ENCODE peak calls at places on chromosomes 1 and 21, in four cellular contexts. O is GM23248, B is OCI-LY7, X is hepatocyte. Z is an unnamed sample.

GRCh38 chr21:34852438-34852837 is 183.6 kb downstream of the CLIC6 start:
- DNase-seq in O (peak), B (no peak), X (no peak), Z (no peak)

GRCh38 chr1:78833491-78833890 is 173.0 kb downstream of the ADGRL4 start:
- DNase-seq in O (peak), B (no peak), X (no peak), Z (peak)

GRCh38 chr1:53344921-53345838 is 17.3 kb upstream of the LRP8 start:
- DNase-seq in O (no peak), B (no peak), X (no peak), Z (no peak)

GRCh38 chr1:119878171-119878570 is 18.1 kb downstream of the ADAM30 start:
- DNase-seq in O (no peak), B (no peak), X (no peak), Z (no peak)

GRCh38 chr1:93607814-93608187 is 73.8 kb downstream of the BCAR3 start:
- DNase-seq in O (peak), B (no peak), X (no peak), Z (peak)

GRCh38 chr1:56877973-56878372 is 23.4 kb downstream of the C8A start:
- DNase-seq in O (peak), B (no peak), X (no peak), Z (no peak)

GRCh38 chr21:24076179-24076578 is 1531.1 kb downstream of the MRPL39 start:
- DNase-seq in O (no peak), B (no peak), X (no peak), Z (peak)

GRCh38 chr1:33821291-33821690 is 42.6 kb upstream of the HMGB4 start:
- DNase-seq in O (no peak), B (no peak), X (no peak), Z (no peak)

GRCh38 chr1:25720624-25721023 is 79.4 kb upstream of the SELENON start:
- DNase-seq in O (no peak), B (no peak), X (no peak), Z (no peak)

GRCh38 chr1:207115269-207115668 is 11.2 kb downstream of the C4BPA start:
- DNase-seq in O (no peak), B (no peak), X (no peak), Z (no peak)

GRCh38 chr21:44377201-44377921 is 23.9 kb downstream of the TRPM2 start:
- DNase-seq in O (no peak), B (peak), X (no peak), Z (no peak)

GRCh38 chr1:86207323-86207722 is 50.8 kb upstream of the COL24A1 start:
- DNase-seq in O (peak), B (no peak), X (peak), Z (peak)

GRCh38 chr21:40067751-40068150 is 200.5 kb downstream of the PCP4 start:
- DNase-seq in O (no peak), B (no peak), X (no peak), Z (no peak)

GRCh38 chr1:53381790-53382401 is 54.0 kb upstream of the LRP8 start:
- DNase-seq in O (peak), B (no peak), X (no peak), Z (peak)

GRCh38 chr1:7613106-7613850 is 157.8 kb upstream of the VAMP3 start:
- DNase-seq in O (peak), B (no peak), X (no peak), Z (no peak)

GRCh38 chr1:241419986-241420385 is 63.0 kb upstream of the RGS7 start:
- DNase-seq in O (no peak), B (no peak), X (no peak), Z (peak)

GRCh38 chr1:48761986-48762385 is 14.7 kb downstream of the BEND5 start:
- DNase-seq in O (peak), B (no peak), X (no peak), Z (no peak)

GRCh38 chr1:14738235-14738634 is 139.8 kb downstream of the KAZN start:
- DNase-seq in O (no peak), B (peak), X (no peak), Z (peak)

GRCh38 chr1:109262231-109263010 is 13.1 kb downstream of the CELSR2 start:
- DNase-seq in O (no peak), B (no peak), X (no peak), Z (no peak)

GRCh38 chr1:203717120-203717519 is 47.9 kb upstream of the LAX1 start:
- DNase-seq in O (no peak), B (no peak), X (no peak), Z (no peak)

GRCh38 chr1:89870998-89871397 is 50.2 kb downstream of the LRRC8D start:
- DNase-seq in O (no peak), B (no peak), X (no peak), Z (no peak)

GRCh38 chr1:12600335-12600734 is 17.7 kb downstream of the DHRS3 start:
- DNase-seq in O (no peak), B (no peak), X (no peak), Z (no peak)

GRCh38 chr1:174519845-174520244 is 72.1 kb downstream of the GPR52 start:
- DNase-seq in O (no peak), B (peak), X (no peak), Z (no peak)

GRCh38 chr1:30537279-30537678 is 186.1 kb downstream of the MATN1 start:
- DNase-seq in O (no peak), B (no peak), X (no peak), Z (no peak)

GRCh38 chr21:38505654-38506523 is 7.6 kb upstream of the ERG start:
- DNase-seq in O (peak), B (peak), X (peak), Z (peak)

GRCh38 chr1:30768830-30769718 is 11.5 kb upstream of the LAPTM5 start:
- DNase-seq in O (no peak), B (no peak), X (no peak), Z (no peak)

GRCh38 chr1:116871772-116872146 is 38.0 kb upstream of the PTGFRN start:
- DNase-seq in O (peak), B (no peak), X (no peak), Z (no peak)

GRCh38 chr1:238951809-238952208 is 434.6 kb upstream of the CHRM3 start:
- DNase-seq in O (peak), B (no peak), X (peak), Z (peak)

GRCh38 chr1:13756557-13757315 is 56.7 kb downstream of the PRDM2 start:
- DNase-seq in O (no peak), B (no peak), X (no peak), Z (no peak)

GRCh38 chr1:56435434-56436337 is 143.7 kb downstream of the PLPP3 start:
- DNase-seq in O (no peak), B (no peak), X (no peak), Z (no peak)

GRCh38 chr1:32352831-32353383 is 9.4 kb downstream of the FAM229A start:
- DNase-seq in O (peak), B (no peak), X (no peak), Z (no peak)

DNA sequence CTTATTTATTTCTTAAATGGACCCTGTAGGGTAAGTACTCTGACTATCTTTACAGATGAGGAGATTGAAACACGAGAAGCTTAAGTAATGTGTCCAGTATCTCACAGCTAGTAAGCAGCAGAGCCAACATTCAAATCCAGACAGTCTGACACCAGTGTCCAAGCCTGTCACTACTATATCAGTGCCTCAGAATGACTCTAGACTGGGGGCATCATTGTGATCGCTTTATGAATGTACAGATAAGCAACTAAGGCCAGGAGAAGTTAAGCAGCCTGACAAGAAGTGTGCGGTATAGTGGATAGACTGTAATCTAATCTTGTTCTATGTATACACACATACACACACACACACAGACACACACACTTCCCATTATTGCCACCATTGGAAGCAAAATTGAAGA is 158.7 kb downstream of the NTNG1 start:
- DNase-seq in O (no peak), B (no peak), X (no peak), Z (no peak)
- H2AFZ ChIP-seq in O (no peak), B (no peak), X (no peak), Z (no peak)

GRCh38 chr1:166857995-166858394 is 18.1 kb downstream of the TADA1 start:
- DNase-seq in O (no peak), B (no peak), X (no peak), Z (no peak)
- TF ChIP-seq EZH2phosphoT487 in O (no peak), B (no peak), X (no peak), Z (no peak)

DNA sequence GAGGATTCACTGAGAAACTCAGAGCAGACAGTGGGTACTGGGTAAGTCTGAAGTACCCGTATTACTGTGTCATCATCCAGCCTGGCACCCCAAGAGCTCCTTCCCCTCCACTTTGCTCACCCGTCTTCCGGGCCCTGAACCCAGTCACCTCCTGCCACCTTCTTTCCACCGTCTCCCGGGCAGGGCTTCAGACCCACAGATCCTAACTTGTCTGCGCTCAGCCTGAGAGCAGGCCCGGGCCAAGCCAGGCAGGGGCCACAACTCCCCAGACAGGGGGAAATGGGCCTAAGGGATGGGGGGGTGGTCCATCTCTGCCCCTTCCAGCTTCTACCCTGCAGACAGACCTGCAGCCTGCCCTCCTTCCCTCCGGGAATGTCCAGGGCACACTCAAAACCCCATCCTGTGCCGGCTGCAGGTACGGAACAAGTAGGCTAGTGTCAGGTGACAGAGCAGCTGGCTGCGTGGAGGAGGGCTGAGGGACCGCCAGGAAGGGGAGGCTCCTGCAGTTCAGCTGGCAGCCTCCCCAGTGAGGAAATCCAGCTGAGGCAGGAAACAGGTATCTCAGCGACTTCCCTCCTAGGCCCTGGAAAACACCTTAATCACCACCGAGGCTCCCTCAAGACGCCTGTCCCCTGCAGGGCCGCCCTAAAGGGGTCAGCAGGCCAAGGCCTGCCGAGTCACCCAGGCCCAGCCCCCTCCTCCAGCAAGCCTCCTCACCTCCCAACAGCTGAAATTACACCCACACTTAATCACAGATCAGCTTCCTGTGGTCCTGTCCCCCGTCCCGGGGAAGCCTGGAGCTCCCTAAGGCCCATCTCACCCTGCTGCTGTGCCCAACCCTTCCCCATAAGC is 3.5 kb downstream of the HSPG2 start:
- DNase-seq in O (peak), B (no peak), X (peak), Z (peak)
- H3K4me3 ChIP-seq in O (peak), B (no peak), X (no peak), Z (peak)

GRCh38 chr1:205456383-205456867 is 580 bp upstream of the BLACAT1 start:
- DNase-seq in O (no peak), B (no peak), X (no peak), Z (no peak)
- H2AFZ ChIP-seq in O (no peak), B (no peak), X (peak), Z (peak)

DNA sequence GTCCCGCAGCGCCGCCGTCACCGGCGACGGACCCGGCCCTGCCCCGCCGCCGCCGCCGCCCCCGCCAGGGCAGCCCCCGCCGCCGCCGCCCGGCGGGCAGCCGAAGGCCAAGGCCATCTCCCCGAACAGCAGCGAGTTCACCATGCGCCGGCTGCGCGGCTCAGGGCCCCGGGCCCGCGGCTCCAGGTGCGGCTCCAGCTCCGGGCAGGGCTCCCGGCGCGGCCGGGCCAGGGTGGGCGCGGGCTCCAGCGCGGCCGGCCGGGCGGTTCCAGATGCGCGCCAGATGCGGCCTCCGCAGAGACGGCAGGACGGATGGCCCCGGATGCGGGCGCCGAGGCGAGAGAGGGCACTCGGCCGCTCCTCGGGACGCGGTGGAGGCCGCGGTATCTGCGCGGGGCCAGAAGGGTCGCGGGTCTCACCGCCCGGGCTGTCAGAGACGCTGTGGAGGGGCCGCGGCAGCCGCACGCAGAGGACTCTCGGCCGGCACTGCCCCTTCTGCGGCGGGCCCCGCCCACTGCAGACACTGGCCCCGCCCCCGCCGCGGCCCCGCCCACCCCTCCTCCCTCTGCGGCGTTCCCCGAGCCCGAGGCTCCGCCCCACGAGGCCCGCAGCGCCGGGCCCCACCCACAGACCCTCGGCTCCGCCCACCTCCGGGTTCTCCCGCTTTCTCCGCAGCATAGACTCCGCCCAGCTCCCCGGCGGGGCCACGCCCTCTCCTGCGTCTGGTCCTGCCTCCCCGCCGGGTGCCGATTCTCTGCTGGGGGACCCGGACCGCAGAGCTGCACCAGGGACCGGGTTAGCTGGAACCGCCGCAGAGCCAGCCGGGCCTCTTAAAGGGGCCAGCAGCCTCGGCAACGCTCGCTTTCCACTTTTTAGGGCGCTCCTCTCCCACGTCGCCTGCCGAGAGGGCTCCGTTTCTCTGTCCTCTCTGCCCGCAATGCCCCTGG is at the start of gene IFFO2:
- DNase-seq in O (peak), B (peak), X (peak), Z (peak)
- TF ChIP-seq EZH2phosphoT487 in O (no peak), B (no peak), X (no peak), Z (no peak)

GRCh38 chr1:41485605-41486004 is 1.1 kb upstream of the EDN2 start:
- DNase-seq in O (peak), B (no peak), X (peak), Z (peak)

GRCh38 chr1:41488599-41488905 is 4.1 kb upstream of the EDN2 start:
- DNase-seq in O (no peak), B (no peak), X (no peak), Z (no peak)

GRCh38 chr1:41486053-41486891 is 1.8 kb upstream of the EDN2 start:
- DNase-seq in O (peak), B (no peak), X (no peak), Z (no peak)

GRCh38 chr1:41487729-41488598 is 3.5 kb upstream of the EDN2 start:
- DNase-seq in O (peak), B (no peak), X (no peak), Z (no peak)

DNA sequence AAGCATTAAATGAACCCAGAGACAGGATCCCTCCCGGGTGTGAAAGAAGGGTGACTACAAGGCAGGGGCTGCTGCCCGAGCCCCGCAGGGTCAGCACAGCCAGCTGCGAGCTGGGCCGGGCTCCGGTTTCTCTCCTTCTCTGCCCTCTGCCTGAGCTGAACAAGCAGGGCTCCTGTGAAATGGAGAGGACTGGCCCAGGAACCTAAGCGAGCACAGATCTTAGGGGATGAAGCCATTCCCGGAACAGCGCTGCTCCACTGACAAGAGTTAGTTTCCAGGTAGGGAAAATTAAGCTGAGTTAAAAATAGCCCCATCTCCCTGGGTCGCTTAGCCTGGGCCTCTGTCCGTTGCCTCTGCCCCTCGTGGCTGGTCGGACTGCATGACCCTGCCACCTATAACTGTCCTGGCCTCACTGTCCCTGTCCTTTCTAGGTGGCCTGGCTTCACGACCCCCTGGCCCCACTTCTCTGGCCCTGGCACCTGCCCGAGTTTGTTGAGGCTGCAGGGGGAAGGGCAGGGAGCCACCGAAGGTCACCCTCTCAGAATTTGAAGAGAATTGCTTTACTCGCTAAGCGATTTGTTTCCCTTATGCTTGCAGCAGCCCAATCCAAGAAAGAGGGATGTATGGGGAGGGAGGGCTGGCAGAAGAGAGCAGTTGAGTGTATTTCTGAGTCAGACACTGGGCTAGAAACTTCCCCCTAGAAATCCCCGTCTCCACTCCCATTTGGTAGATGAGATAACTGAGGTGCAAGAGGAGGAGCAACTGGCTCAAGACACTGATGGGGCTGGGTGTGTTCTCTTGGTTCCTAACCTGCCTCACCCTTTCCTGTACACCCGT is 2.6 kb upstream of the EDN2 start:
- DNase-seq in O (no peak), B (no peak), X (no peak), Z (no peak)
- H3K4me3 ChIP-seq in O (no peak), B (no peak), X (no peak), Z (no peak)

DNA sequence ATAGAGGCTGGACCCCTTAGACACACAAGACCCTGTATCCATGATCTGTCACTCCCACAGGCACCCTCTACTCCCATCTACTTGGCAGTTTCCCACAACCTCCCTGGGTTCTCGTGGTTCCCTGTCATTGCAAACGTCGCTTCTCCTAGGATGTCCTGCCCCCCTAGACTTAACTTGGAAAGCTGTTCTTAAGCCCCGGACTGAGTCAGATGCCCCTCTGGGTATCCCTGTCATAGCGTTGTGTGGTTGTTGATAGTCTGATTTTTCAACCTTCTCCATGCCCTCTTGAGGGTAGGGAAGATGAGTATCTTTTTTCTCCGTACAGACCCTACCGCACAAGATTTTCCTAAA is 11.8 kb downstream of the RCC1 start:
- DNase-seq in O (peak), B (no peak), X (no peak), Z (no peak)
- H2AFZ ChIP-seq in O (no peak), B (no peak), X (peak), Z (no peak)

GRCh38 chr21:42453301-42454220 is 42.5 kb downstream of the RSPH1 start:
- DNase-seq in O (no peak), B (no peak), X (no peak), Z (no peak)
- TF ChIP-seq EZH2phosphoT487 in O (no peak), B (no peak), X (no peak), Z (no peak)

GRCh38 chr1:46133946-46134345 is 1.5 kb upstream of the PIK3R3 start:
- DNase-seq in O (no peak), B (peak), X (no peak), Z (no peak)

GRCh38 chr1:46136711-46137110 is 4.3 kb upstream of the PIK3R3 start:
- DNase-seq in O (no peak), B (no peak), X (no peak), Z (no peak)

GRCh38 chr1:46134660-46135331 is 2.4 kb upstream of the PIK3R3 start:
- DNase-seq in O (peak), B (no peak), X (peak), Z (peak)

GRCh38 chr1:46133181-46133658 is 791 bp upstream of the PIK3R3 start:
- DNase-seq in O (no peak), B (peak), X (no peak), Z (no peak)

GRCh38 chr1:46137901-46138300 is 5.5 kb upstream of the PIK3R3 start:
- DNase-seq in O (peak), B (no peak), X (no peak), Z (no peak)
- H3K4me3 ChIP-seq in O (no peak), B (no peak), X (no peak), Z (no peak)

GRCh38 chr21:30623362-30623761 is 2.9 kb downstream of the KRTAP20-4 start:
- DNase-seq in O (no peak), B (no peak), X (no peak), Z (peak)

GRCh38 chr21:30616125-30616524 is at the start of gene KRTAP20-1:
- DNase-seq in O (no peak), B (no peak), X (no peak), Z (no peak)

GRCh38 chr21:30620522-30620921 is at the start of gene KRTAP20-4:
- DNase-seq in O (no peak), B (no peak), X (no peak), Z (no peak)

GRCh38 chr21:30615199-30615598 is 1.0 kb upstream of the KRTAP20-1 start:
- DNase-seq in O (no peak), B (no peak), X (no peak), Z (no peak)

GRCh38 chr21:30620080-30620479 is 347 bp upstream of the KRTAP20-4 start:
- DNase-seq in O (no peak), B (no peak), X (no peak), Z (peak)
- H2AFZ ChIP-seq in O (no peak), B (no peak), X (no peak), Z (peak)

Z was measured in PC-3.